ENCODE peak calls at places on chromosomes 16 and 17, in four cellular contexts. O, P, W and M are unnamed samples.

GRCh38 chr16:59202463-59202862 is 468.3 kb upstream of the GOT2 start:
- DNase-seq in O (no peak), P (no peak), W (no peak), M (no peak)

GRCh38 chr17:82891911-82892310 is 52.1 kb upstream of the ZNF750 start:
- DNase-seq in O (no peak), P (no peak), W (no peak), M (no peak)

GRCh38 chr17:68195667-68196393 is 52.0 kb upstream of the AMZ2 start:
- DNase-seq in O (no peak), P (no peak), W (no peak), M (peak; percentile 39)

GRCh38 chr17:34750004-34750403 is 170.6 kb downstream of the TMEM132E start:
- DNase-seq in O (no peak), P (no peak), W (no peak), M (no peak)

GRCh38 chr17:2158011-2158410 is 103.1 kb downstream of the HIC1 start:
- DNase-seq in O (no peak), P (peak; percentile 70), W (no peak), M (no peak)

GRCh38 chr17:3935140-3935542 is 18.9 kb upstream of the P2RX1 start:
- DNase-seq in O (no peak), P (peak; percentile 73), W (peak; percentile 41), M (peak; percentile 84)

GRCh38 chr17:8326591-8327583 is 12.8 kb upstream of the ODF4 start:
- DNase-seq in O (no peak), P (no peak), W (no peak), M (no peak)

GRCh38 chr16:63005356-63005755 is 969.1 kb upstream of the CDH8 start:
- DNase-seq in O (no peak), P (no peak), W (no peak), M (no peak)

GRCh38 chr16:68230176-68230571 is 5.8 kb downstream of the ESRP2 start:
- DNase-seq in O (no peak), P (no peak), W (no peak), M (no peak)

GRCh38 chr17:58756246-58757161 is 850 bp downstream of the PPM1E start:
- DNase-seq in O (no peak), P (no peak), W (peak; percentile 34), M (peak; percentile 51)

GRCh38 chr17:8739104-8739503 is 5.5 kb downstream of the CCDC42 start:
- DNase-seq in O (no peak), P (no peak), W (no peak), M (no peak)

GRCh38 chr16:50861926-50862325 is 120.0 kb downstream of the CYLD start:
- DNase-seq in O (no peak), P (peak; percentile 86), W (no peak), M (no peak)

GRCh38 chr16:19760336-19761060 is 42.4 kb downstream of the IQCK start:
- DNase-seq in O (no peak), P (no peak), W (no peak), M (no peak)

GRCh38 chr16:668519-669171 is 713 bp downstream of the RHOT2 start:
- DNase-seq in O (no peak), P (no peak), W (peak; percentile 35), M (no peak)

GRCh38 chr16:56688762-56689161 is 6.5 kb downstream of the MT1X start:
- DNase-seq in O (no peak), P (no peak), W (no peak), M (no peak)

GRCh38 chr17:57091186-57091618 is 6.2 kb downstream of the AKAP1 start:
- DNase-seq in O (no peak), P (no peak), W (no peak), M (no peak)

GRCh38 chr16:67013823-67014640 is 14.9 kb upstream of the CBFB start:
- DNase-seq in O (no peak), P (peak; percentile 46), W (peak; percentile 85), M (peak; percentile 73)

GRCh38 chr17:2212328-2212981 is 91.1 kb downstream of the SMG6 start:
- DNase-seq in O (no peak), P (no peak), W (no peak), M (no peak)

GRCh38 chr16:58843675-58844074 is 109.6 kb upstream of the GOT2 start:
- DNase-seq in O (peak; percentile 12), P (peak; percentile 44), W (peak; percentile 21), M (no peak)

GRCh38 chr17:77207689-77208216 is 67.0 kb downstream of the SEC14L1 start:
- DNase-seq in O (no peak), P (peak; percentile 71), W (no peak), M (no peak)

GRCh38 chr17:2178798-2179505 is 124.0 kb downstream of the HIC1 start:
- DNase-seq in O (no peak), P (no peak), W (no peak), M (no peak)

GRCh38 chr16:53152321-53152720 is 97.5 kb downstream of the CHD9 start:
- DNase-seq in O (no peak), P (no peak), W (no peak), M (no peak)

GRCh38 chr16:69851491-69852240 is 89.5 kb downstream of the WWP2 start:
- DNase-seq in O (no peak), P (no peak), W (no peak), M (no peak)

GRCh38 chr17:8153550-8153956 is 1.3 kb upstream of the PER1 start:
- DNase-seq in O (no peak), P (peak; percentile 97), W (no peak), M (no peak)

GRCh38 chr16:81522141-81522701 is 77.6 kb downstream of the CMIP start:
- DNase-seq in O (no peak), P (no peak), W (peak; percentile 85), M (peak; percentile 44)

GRCh38 chr16:81521141-81521626 is 76.6 kb downstream of the CMIP start:
- DNase-seq in O (no peak), P (no peak), W (peak; percentile 67), M (no peak)

GRCh38 chr16:81524382-81524781 is 79.8 kb downstream of the CMIP start:
- DNase-seq in O (no peak), P (no peak), W (no peak), M (no peak)

GRCh38 chr16:81526199-81526598 is 81.6 kb downstream of the CMIP start:
- DNase-seq in O (no peak), P (no peak), W (no peak), M (no peak)

DNA sequence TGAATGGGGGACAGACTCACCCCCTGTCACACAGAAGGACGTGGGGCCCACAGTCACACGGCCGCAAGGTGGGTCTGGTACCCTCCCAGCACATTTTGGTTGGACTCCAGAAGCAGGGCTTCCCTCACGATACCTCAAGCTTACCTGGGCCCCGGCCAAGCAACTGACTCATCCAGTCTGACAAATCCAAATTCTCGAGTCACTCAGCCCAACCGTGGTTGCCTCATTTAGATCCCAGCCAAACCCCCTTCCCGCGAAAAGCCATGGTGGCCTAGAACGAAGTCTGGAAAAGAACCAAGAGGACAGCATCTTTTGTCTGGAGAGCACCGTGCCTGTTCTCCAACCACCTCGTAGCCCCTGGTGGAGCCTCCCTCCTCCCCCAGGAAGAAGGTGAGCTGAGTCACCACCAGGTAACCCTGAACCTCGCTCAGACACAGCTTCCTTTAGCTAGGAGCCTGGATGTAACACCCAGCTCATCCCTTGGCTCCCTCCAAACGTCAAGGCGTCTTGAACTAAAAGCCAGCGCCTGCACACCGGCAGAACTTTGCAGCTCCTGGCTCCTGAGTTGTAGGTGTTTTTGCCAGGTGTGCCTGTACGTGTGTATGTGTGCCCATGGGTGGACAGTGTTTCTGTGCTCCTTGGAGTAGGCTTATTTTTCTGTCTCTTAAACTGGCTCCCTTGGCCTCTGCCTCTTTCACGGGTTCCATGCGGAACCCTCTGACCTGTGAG is 78.9 kb downstream of the CMIP start:
- DNase-seq in O (no peak), P (no peak), W (no peak), M (no peak)
- TF ChIP-seq TARDBP in O (no peak), P (no peak), W (no peak), M (no peak)

GRCh38 chr17:28477928-28478327 is 4.5 kb downstream of the SLC13A2 start:
- DNase-seq in O (no peak), P (no peak), W (no peak), M (no peak)

GRCh38 chr17:28480278-28480677 is 6.8 kb downstream of the SLC13A2 start:
- DNase-seq in O (no peak), P (no peak), W (no peak), M (no peak)

GRCh38 chr17:28481081-28481571 is 7.7 kb downstream of the SLC13A2 start:
- DNase-seq in O (no peak), P (no peak), W (no peak), M (no peak)

GRCh38 chr17:28476076-28476475 is 2.6 kb downstream of the SLC13A2 start:
- DNase-seq in O (no peak), P (no peak), W (no peak), M (no peak)

DNA sequence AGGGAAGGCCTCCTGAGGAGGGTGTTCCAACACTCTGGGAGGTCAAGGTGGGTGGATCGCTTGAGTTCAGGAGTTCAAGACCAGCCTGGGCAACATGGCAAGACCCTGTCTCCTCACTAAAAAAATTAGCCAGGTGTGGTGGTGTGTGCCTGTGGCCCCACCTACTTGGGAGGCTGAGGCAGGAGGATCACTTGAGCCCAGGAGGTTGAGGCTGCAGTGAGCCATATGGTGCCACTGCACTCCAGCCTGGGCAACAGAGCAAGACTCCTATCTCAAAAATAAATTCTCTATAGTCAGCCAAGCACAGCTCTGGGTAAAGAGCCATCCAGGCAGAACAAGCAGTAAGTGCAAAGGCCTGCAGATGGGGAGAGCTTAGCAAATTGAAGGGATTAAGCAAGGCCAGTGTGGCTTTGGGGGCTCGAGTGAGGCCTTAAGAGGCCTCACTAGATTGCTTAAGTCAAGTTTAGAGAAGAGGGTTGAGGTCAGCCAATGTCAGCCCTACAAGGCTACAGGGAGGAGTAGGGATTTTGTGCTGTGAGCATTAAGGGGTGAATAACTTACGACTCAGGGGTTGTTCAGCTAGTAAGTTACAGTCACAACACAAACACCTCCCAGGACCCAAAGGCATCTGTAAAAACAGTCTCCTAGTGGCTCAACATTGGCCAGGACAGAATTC is 5.6 kb downstream of the SLC13A2 start:
- DNase-seq in O (no peak), P (no peak), W (no peak), M (no peak)
- TF ChIP-seq FOXM1 in O (no peak), P (no peak), W (no peak), M (no peak)

DNA sequence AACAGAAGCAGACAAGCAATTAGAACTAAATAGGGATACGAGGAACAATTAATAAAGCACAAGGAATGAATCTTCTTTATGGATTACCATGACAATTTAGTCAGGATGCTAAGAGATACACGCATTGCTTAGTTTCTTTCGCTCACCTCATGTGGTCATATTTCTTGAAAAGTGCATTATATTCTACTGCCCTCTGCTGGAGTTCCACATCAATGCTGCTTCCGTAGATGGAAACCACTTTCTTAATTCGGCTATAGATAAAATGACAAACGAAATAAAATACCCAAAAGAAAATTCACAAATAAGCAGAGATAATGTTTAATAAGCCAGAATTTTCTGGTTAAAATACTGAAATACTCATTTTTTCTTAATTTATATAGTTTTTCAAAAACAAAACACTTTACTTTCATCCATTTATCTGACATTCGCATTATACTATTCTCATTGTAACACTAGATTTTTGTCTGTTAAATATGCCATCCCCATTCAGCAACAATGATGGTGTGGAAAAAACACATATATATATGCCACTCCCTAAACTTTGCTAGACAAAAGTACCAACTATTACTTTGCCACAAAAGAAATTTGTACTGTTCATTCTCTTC is 22.0 kb upstream of the PHLPP2 start:
- DNase-seq in O (no peak), P (peak; percentile 51), W (peak; percentile 51), M (peak; percentile 59)
- TF ChIP-seq TARDBP in O (no peak), P (no peak), W (no peak), M (no peak)

GRCh38 chr17:42132941-42133340 is 10.3 kb downstream of the HSPB9 start:
- DNase-seq in O (no peak), P (no peak), W (no peak), M (no peak)
- TF ChIP-seq FOXM1 in O (no peak), P (no peak), W (no peak), M (no peak)